ENCODE peak calls at places on chromosome 5, in nine cellular contexts. One of them, this sample, is unnamed.

GRCh38 chr5:149271195-149271716 is 403 bp upstream of the AFAP1L1 start:
- DNase-seq in left lung: peak; percentile 77
- DNase-seq in left cardiac atrium: no peak
- DNase-seq in transverse colon: no peak
- DNase-seq in stimulated activated CD4-positive, alpha-beta T cell treated with anti-CD3 and anti-CD28 coated beads, Interleukin-1b, Interleukin-23, amount 100 ng/mL, for 4 hours: no peak
- DNase-seq in stimulated activated naive CD8-positive, alpha-beta T cell treated with anti-CD3 and anti-CD28 coated beads, Interleukin-15, Interleukin-2, amounts not matched to agents 100 U/mL and 50 U/mL, for 24 hours: peak; percentile 15
- DNase-seq in nephron progenitor cell: no peak
- DNase-seq in pons: no peak
- DNase-seq in activated naive CD4-positive, alpha-beta T cell: no peak
- DNase-seq in this sample: no peak

GRCh38 chr5:180646289-180646962 is 3.0 kb downstream of the FLT4 start:
- DNase-seq in left lung: peak; percentile 47
- DNase-seq in left cardiac atrium: no peak
- DNase-seq in transverse colon: peak; percentile 4
- DNase-seq in stimulated activated CD4-positive, alpha-beta T cell treated with anti-CD3 and anti-CD28 coated beads, Interleukin-1b, Interleukin-23, amount 100 ng/mL, for 4 hours: no peak
- DNase-seq in stimulated activated naive CD8-positive, alpha-beta T cell treated with anti-CD3 and anti-CD28 coated beads, Interleukin-15, Interleukin-2, amounts not matched to agents 100 U/mL and 50 U/mL, for 24 hours: no peak
- DNase-seq in nephron progenitor cell: no peak
- DNase-seq in pons: no peak
- DNase-seq in activated naive CD4-positive, alpha-beta T cell: no peak
- DNase-seq in this sample: no peak

GRCh38 chr5:52922384-52922783 is 66.8 kb upstream of the ITGA2 start:
- DNase-seq in left lung: no peak
- DNase-seq in left cardiac atrium: no peak
- DNase-seq in transverse colon: no peak
- DNase-seq in stimulated activated CD4-positive, alpha-beta T cell treated with anti-CD3 and anti-CD28 coated beads, Interleukin-1b, Interleukin-23, amount 100 ng/mL, for 4 hours: no peak
- DNase-seq in stimulated activated naive CD8-positive, alpha-beta T cell treated with anti-CD3 and anti-CD28 coated beads, Interleukin-15, Interleukin-2, amounts not matched to agents 100 U/mL and 50 U/mL, for 24 hours: no peak
- DNase-seq in nephron progenitor cell: no peak
- DNase-seq in pons: no peak
- DNase-seq in activated naive CD4-positive, alpha-beta T cell: no peak
- DNase-seq in this sample: peak; percentile 39

GRCh38 chr5:165108809-165109208 is 1603.4 kb downstream of the MAT2B start:
- DNase-seq in left lung: no peak
- DNase-seq in left cardiac atrium: no peak
- DNase-seq in transverse colon: no peak
- DNase-seq in stimulated activated CD4-positive, alpha-beta T cell treated with anti-CD3 and anti-CD28 coated beads, Interleukin-1b, Interleukin-23, amount 100 ng/mL, for 4 hours: no peak
- DNase-seq in stimulated activated naive CD8-positive, alpha-beta T cell treated with anti-CD3 and anti-CD28 coated beads, Interleukin-15, Interleukin-2, amounts not matched to agents 100 U/mL and 50 U/mL, for 24 hours: no peak
- DNase-seq in nephron progenitor cell: no peak
- DNase-seq in pons: no peak
- DNase-seq in activated naive CD4-positive, alpha-beta T cell: no peak
- DNase-seq in this sample: no peak

GRCh38 chr5:73638344-73639095 is 12.5 kb downstream of the ARHGEF28 start:
- DNase-seq in left lung: no peak
- DNase-seq in left cardiac atrium: no peak
- DNase-seq in transverse colon: no peak
- DNase-seq in stimulated activated CD4-positive, alpha-beta T cell treated with anti-CD3 and anti-CD28 coated beads, Interleukin-1b, Interleukin-23, amount 100 ng/mL, for 4 hours: no peak
- DNase-seq in stimulated activated naive CD8-positive, alpha-beta T cell treated with anti-CD3 and anti-CD28 coated beads, Interleukin-15, Interleukin-2, amounts not matched to agents 100 U/mL and 50 U/mL, for 24 hours: no peak
- DNase-seq in nephron progenitor cell: no peak
- DNase-seq in pons: no peak
- DNase-seq in activated naive CD4-positive, alpha-beta T cell: no peak
- DNase-seq in this sample: no peak

GRCh38 chr5:112690605-112691340 is 46.9 kb upstream of the APC start:
- DNase-seq in left lung: no peak
- DNase-seq in left cardiac atrium: no peak
- DNase-seq in transverse colon: no peak
- DNase-seq in stimulated activated CD4-positive, alpha-beta T cell treated with anti-CD3 and anti-CD28 coated beads, Interleukin-1b, Interleukin-23, amount 100 ng/mL, for 4 hours: no peak
- DNase-seq in stimulated activated naive CD8-positive, alpha-beta T cell treated with anti-CD3 and anti-CD28 coated beads, Interleukin-15, Interleukin-2, amounts not matched to agents 100 U/mL and 50 U/mL, for 24 hours: no peak
- DNase-seq in nephron progenitor cell: no peak
- DNase-seq in pons: no peak
- DNase-seq in activated naive CD4-positive, alpha-beta T cell: no peak
- DNase-seq in this sample: no peak

GRCh38 chr5:76438025-76438424 is 34.9 kb downstream of the IQGAP2 start:
- DNase-seq in left lung: no peak
- DNase-seq in left cardiac atrium: no peak
- DNase-seq in transverse colon: no peak
- DNase-seq in stimulated activated CD4-positive, alpha-beta T cell treated with anti-CD3 and anti-CD28 coated beads, Interleukin-1b, Interleukin-23, amount 100 ng/mL, for 4 hours: no peak
- DNase-seq in stimulated activated naive CD8-positive, alpha-beta T cell treated with anti-CD3 and anti-CD28 coated beads, Interleukin-15, Interleukin-2, amounts not matched to agents 100 U/mL and 50 U/mL, for 24 hours: no peak
- DNase-seq in nephron progenitor cell: no peak
- DNase-seq in pons: no peak
- DNase-seq in activated naive CD4-positive, alpha-beta T cell: no peak
- DNase-seq in this sample: no peak

GRCh38 chr5:34957857-34958690 is 28.7 kb downstream of the DNAJC21 start:
- DNase-seq in left lung: no peak
- DNase-seq in left cardiac atrium: no peak
- DNase-seq in transverse colon: no peak
- DNase-seq in stimulated activated CD4-positive, alpha-beta T cell treated with anti-CD3 and anti-CD28 coated beads, Interleukin-1b, Interleukin-23, amount 100 ng/mL, for 4 hours: no peak
- DNase-seq in stimulated activated naive CD8-positive, alpha-beta T cell treated with anti-CD3 and anti-CD28 coated beads, Interleukin-15, Interleukin-2, amounts not matched to agents 100 U/mL and 50 U/mL, for 24 hours: no peak
- DNase-seq in nephron progenitor cell: peak; percentile 11
- DNase-seq in pons: peak; percentile 30
- DNase-seq in activated naive CD4-positive, alpha-beta T cell: no peak
- DNase-seq in this sample: no peak

GRCh38 chr5:56019306-56020272 is 24.8 kb upstream of the IL6ST start:
- DNase-seq in left lung: no peak
- DNase-seq in left cardiac atrium: no peak
- DNase-seq in transverse colon: no peak
- DNase-seq in stimulated activated CD4-positive, alpha-beta T cell treated with anti-CD3 and anti-CD28 coated beads, Interleukin-1b, Interleukin-23, amount 100 ng/mL, for 4 hours: no peak
- DNase-seq in stimulated activated naive CD8-positive, alpha-beta T cell treated with anti-CD3 and anti-CD28 coated beads, Interleukin-15, Interleukin-2, amounts not matched to agents 100 U/mL and 50 U/mL, for 24 hours: no peak
- DNase-seq in nephron progenitor cell: no peak
- DNase-seq in pons: no peak
- DNase-seq in activated naive CD4-positive, alpha-beta T cell: no peak
- DNase-seq in this sample: no peak

GRCh38 chr5:161924270-161924669 is 76.3 kb downstream of the GABRA1 start:
- DNase-seq in left lung: no peak
- DNase-seq in left cardiac atrium: no peak
- DNase-seq in transverse colon: no peak
- DNase-seq in stimulated activated CD4-positive, alpha-beta T cell treated with anti-CD3 and anti-CD28 coated beads, Interleukin-1b, Interleukin-23, amount 100 ng/mL, for 4 hours: no peak
- DNase-seq in stimulated activated naive CD8-positive, alpha-beta T cell treated with anti-CD3 and anti-CD28 coated beads, Interleukin-15, Interleukin-2, amounts not matched to agents 100 U/mL and 50 U/mL, for 24 hours: no peak
- DNase-seq in nephron progenitor cell: no peak
- DNase-seq in pons: no peak
- DNase-seq in activated naive CD4-positive, alpha-beta T cell: no peak
- DNase-seq in this sample: no peak

GRCh38 chr5:82605441-82605973 is 327.4 kb upstream of the RPS23 start:
- DNase-seq in left lung: no peak
- DNase-seq in left cardiac atrium: no peak
- DNase-seq in transverse colon: no peak
- DNase-seq in stimulated activated CD4-positive, alpha-beta T cell treated with anti-CD3 and anti-CD28 coated beads, Interleukin-1b, Interleukin-23, amount 100 ng/mL, for 4 hours: no peak
- DNase-seq in stimulated activated naive CD8-positive, alpha-beta T cell treated with anti-CD3 and anti-CD28 coated beads, Interleukin-15, Interleukin-2, amounts not matched to agents 100 U/mL and 50 U/mL, for 24 hours: no peak
- DNase-seq in nephron progenitor cell: no peak
- DNase-seq in pons: no peak
- DNase-seq in activated naive CD4-positive, alpha-beta T cell: no peak
- DNase-seq in this sample: no peak

GRCh38 chr5:79495311-79495710 is 18.6 kb downstream of the HOMER1 start:
- DNase-seq in left lung: no peak
- DNase-seq in left cardiac atrium: no peak
- DNase-seq in transverse colon: no peak
- DNase-seq in stimulated activated CD4-positive, alpha-beta T cell treated with anti-CD3 and anti-CD28 coated beads, Interleukin-1b, Interleukin-23, amount 100 ng/mL, for 4 hours: no peak
- DNase-seq in stimulated activated naive CD8-positive, alpha-beta T cell treated with anti-CD3 and anti-CD28 coated beads, Interleukin-15, Interleukin-2, amounts not matched to agents 100 U/mL and 50 U/mL, for 24 hours: no peak
- DNase-seq in nephron progenitor cell: no peak
- DNase-seq in pons: no peak
- DNase-seq in activated naive CD4-positive, alpha-beta T cell: no peak
- DNase-seq in this sample: peak; percentile 79

GRCh38 chr5:157025093-157025698 is 33.7 kb downstream of the HAVCR1 start:
- DNase-seq in left lung: no peak
- DNase-seq in left cardiac atrium: no peak
- DNase-seq in transverse colon: peak; percentile 22
- DNase-seq in stimulated activated CD4-positive, alpha-beta T cell treated with anti-CD3 and anti-CD28 coated beads, Interleukin-1b, Interleukin-23, amount 100 ng/mL, for 4 hours: no peak
- DNase-seq in stimulated activated naive CD8-positive, alpha-beta T cell treated with anti-CD3 and anti-CD28 coated beads, Interleukin-15, Interleukin-2, amounts not matched to agents 100 U/mL and 50 U/mL, for 24 hours: peak; percentile 81
- DNase-seq in nephron progenitor cell: no peak
- DNase-seq in pons: no peak
- DNase-seq in activated naive CD4-positive, alpha-beta T cell: peak; percentile 13
- DNase-seq in this sample: no peak

GRCh38 chr5:171588790-171589189 is 169.3 kb downstream of the FGF18 start:
- DNase-seq in left lung: no peak
- DNase-seq in left cardiac atrium: no peak
- DNase-seq in transverse colon: no peak
- DNase-seq in stimulated activated CD4-positive, alpha-beta T cell treated with anti-CD3 and anti-CD28 coated beads, Interleukin-1b, Interleukin-23, amount 100 ng/mL, for 4 hours: no peak
- DNase-seq in stimulated activated naive CD8-positive, alpha-beta T cell treated with anti-CD3 and anti-CD28 coated beads, Interleukin-15, Interleukin-2, amounts not matched to agents 100 U/mL and 50 U/mL, for 24 hours: no peak
- DNase-seq in nephron progenitor cell: no peak
- DNase-seq in pons: no peak
- DNase-seq in activated naive CD4-positive, alpha-beta T cell: no peak
- DNase-seq in this sample: no peak

GRCh38 chr5:53071738-53072137 is 37.8 kb downstream of the MOCS2 start:
- DNase-seq in left lung: no peak
- DNase-seq in left cardiac atrium: no peak
- DNase-seq in transverse colon: no peak
- DNase-seq in stimulated activated CD4-positive, alpha-beta T cell treated with anti-CD3 and anti-CD28 coated beads, Interleukin-1b, Interleukin-23, amount 100 ng/mL, for 4 hours: no peak
- DNase-seq in stimulated activated naive CD8-positive, alpha-beta T cell treated with anti-CD3 and anti-CD28 coated beads, Interleukin-15, Interleukin-2, amounts not matched to agents 100 U/mL and 50 U/mL, for 24 hours: no peak
- DNase-seq in nephron progenitor cell: no peak
- DNase-seq in pons: no peak
- DNase-seq in activated naive CD4-positive, alpha-beta T cell: no peak
- DNase-seq in this sample: no peak

GRCh38 chr5:1565737-1566734 is 42.3 kb upstream of the LPCAT1 start:
- DNase-seq in left lung: no peak
- DNase-seq in left cardiac atrium: no peak
- DNase-seq in transverse colon: no peak
- DNase-seq in stimulated activated CD4-positive, alpha-beta T cell treated with anti-CD3 and anti-CD28 coated beads, Interleukin-1b, Interleukin-23, amount 100 ng/mL, for 4 hours: no peak
- DNase-seq in stimulated activated naive CD8-positive, alpha-beta T cell treated with anti-CD3 and anti-CD28 coated beads, Interleukin-15, Interleukin-2, amounts not matched to agents 100 U/mL and 50 U/mL, for 24 hours: no peak
- DNase-seq in nephron progenitor cell: no peak
- DNase-seq in pons: no peak
- DNase-seq in activated naive CD4-positive, alpha-beta T cell: no peak
- DNase-seq in this sample: no peak

GRCh38 chr5:136734638-136735037 is 369.3 kb upstream of the TRPC7 start:
- DNase-seq in left lung: no peak
- DNase-seq in left cardiac atrium: no peak
- DNase-seq in transverse colon: no peak
- DNase-seq in stimulated activated CD4-positive, alpha-beta T cell treated with anti-CD3 and anti-CD28 coated beads, Interleukin-1b, Interleukin-23, amount 100 ng/mL, for 4 hours: no peak
- DNase-seq in stimulated activated naive CD8-positive, alpha-beta T cell treated with anti-CD3 and anti-CD28 coated beads, Interleukin-15, Interleukin-2, amounts not matched to agents 100 U/mL and 50 U/mL, for 24 hours: no peak
- DNase-seq in nephron progenitor cell: no peak
- DNase-seq in pons: no peak
- DNase-seq in activated naive CD4-positive, alpha-beta T cell: no peak
- DNase-seq in this sample: no peak

GRCh38 chr5:52560366-52560765 is 227.3 kb upstream of the ITGA1 start:
- DNase-seq in left lung: no peak
- DNase-seq in left cardiac atrium: no peak
- DNase-seq in transverse colon: no peak
- DNase-seq in stimulated activated CD4-positive, alpha-beta T cell treated with anti-CD3 and anti-CD28 coated beads, Interleukin-1b, Interleukin-23, amount 100 ng/mL, for 4 hours: no peak
- DNase-seq in stimulated activated naive CD8-positive, alpha-beta T cell treated with anti-CD3 and anti-CD28 coated beads, Interleukin-15, Interleukin-2, amounts not matched to agents 100 U/mL and 50 U/mL, for 24 hours: no peak
- DNase-seq in nephron progenitor cell: no peak
- DNase-seq in pons: peak; percentile 67
- DNase-seq in activated naive CD4-positive, alpha-beta T cell: no peak
- DNase-seq in this sample: peak; percentile 24

GRCh38 chr5:98109561-98110006 is 663.9 kb upstream of the RGMB start:
- DNase-seq in left lung: no peak
- DNase-seq in left cardiac atrium: no peak
- DNase-seq in transverse colon: no peak
- DNase-seq in stimulated activated CD4-positive, alpha-beta T cell treated with anti-CD3 and anti-CD28 coated beads, Interleukin-1b, Interleukin-23, amount 100 ng/mL, for 4 hours: no peak
- DNase-seq in stimulated activated naive CD8-positive, alpha-beta T cell treated with anti-CD3 and anti-CD28 coated beads, Interleukin-15, Interleukin-2, amounts not matched to agents 100 U/mL and 50 U/mL, for 24 hours: no peak
- DNase-seq in nephron progenitor cell: no peak
- DNase-seq in pons: peak; percentile 24
- DNase-seq in activated naive CD4-positive, alpha-beta T cell: no peak
- DNase-seq in this sample: no peak

GRCh38 chr5:88836195-88836838 is 46.7 kb downstream of the MEF2C start:
- DNase-seq in left lung: peak; percentile 20
- DNase-seq in left cardiac atrium: peak; percentile 36
- DNase-seq in transverse colon: no peak
- DNase-seq in stimulated activated CD4-positive, alpha-beta T cell treated with anti-CD3 and anti-CD28 coated beads, Interleukin-1b, Interleukin-23, amount 100 ng/mL, for 4 hours: no peak
- DNase-seq in stimulated activated naive CD8-positive, alpha-beta T cell treated with anti-CD3 and anti-CD28 coated beads, Interleukin-15, Interleukin-2, amounts not matched to agents 100 U/mL and 50 U/mL, for 24 hours: no peak
- DNase-seq in nephron progenitor cell: no peak
- DNase-seq in pons: no peak
- DNase-seq in activated naive CD4-positive, alpha-beta T cell: no peak
- DNase-seq in this sample: no peak

GRCh38 chr5:52875827-52876226 is 88.1 kb downstream of the ITGA1 start:
- DNase-seq in left lung: no peak
- DNase-seq in left cardiac atrium: no peak
- DNase-seq in transverse colon: no peak
- DNase-seq in stimulated activated CD4-positive, alpha-beta T cell treated with anti-CD3 and anti-CD28 coated beads, Interleukin-1b, Interleukin-23, amount 100 ng/mL, for 4 hours: no peak
- DNase-seq in stimulated activated naive CD8-positive, alpha-beta T cell treated with anti-CD3 and anti-CD28 coated beads, Interleukin-15, Interleukin-2, amounts not matched to agents 100 U/mL and 50 U/mL, for 24 hours: no peak
- DNase-seq in nephron progenitor cell: no peak
- DNase-seq in pons: no peak
- DNase-seq in activated naive CD4-positive, alpha-beta T cell: no peak
- DNase-seq in this sample: no peak

GRCh38 chr5:166117062-166117743 is 2174.2 kb upstream of the WWC1 start:
- DNase-seq in left lung: no peak
- DNase-seq in left cardiac atrium: no peak
- DNase-seq in transverse colon: no peak
- DNase-seq in stimulated activated CD4-positive, alpha-beta T cell treated with anti-CD3 and anti-CD28 coated beads, Interleukin-1b, Interleukin-23, amount 100 ng/mL, for 4 hours: no peak
- DNase-seq in stimulated activated naive CD8-positive, alpha-beta T cell treated with anti-CD3 and anti-CD28 coated beads, Interleukin-15, Interleukin-2, amounts not matched to agents 100 U/mL and 50 U/mL, for 24 hours: no peak
- DNase-seq in nephron progenitor cell: no peak
- DNase-seq in pons: no peak
- DNase-seq in activated naive CD4-positive, alpha-beta T cell: no peak
- DNase-seq in this sample: no peak

GRCh38 chr5:124061663-124062062 is 549.7 kb downstream of the CSNK1G3 start:
- DNase-seq in left lung: no peak
- DNase-seq in left cardiac atrium: peak; percentile 27
- DNase-seq in transverse colon: peak; percentile 16
- DNase-seq in stimulated activated CD4-positive, alpha-beta T cell treated with anti-CD3 and anti-CD28 coated beads, Interleukin-1b, Interleukin-23, amount 100 ng/mL, for 4 hours: no peak
- DNase-seq in stimulated activated naive CD8-positive, alpha-beta T cell treated with anti-CD3 and anti-CD28 coated beads, Interleukin-15, Interleukin-2, amounts not matched to agents 100 U/mL and 50 U/mL, for 24 hours: no peak
- DNase-seq in nephron progenitor cell: no peak
- DNase-seq in pons: no peak
- DNase-seq in activated naive CD4-positive, alpha-beta T cell: no peak
- DNase-seq in this sample: peak; percentile 98

GRCh38 chr5:149583394-149583793 is 2.1 kb downstream of the ARHGEF37 start:
- DNase-seq in left lung: no peak
- DNase-seq in left cardiac atrium: no peak
- DNase-seq in transverse colon: peak; percentile 30
- DNase-seq in stimulated activated CD4-positive, alpha-beta T cell treated with anti-CD3 and anti-CD28 coated beads, Interleukin-1b, Interleukin-23, amount 100 ng/mL, for 4 hours: no peak
- DNase-seq in stimulated activated naive CD8-positive, alpha-beta T cell treated with anti-CD3 and anti-CD28 coated beads, Interleukin-15, Interleukin-2, amounts not matched to agents 100 U/mL and 50 U/mL, for 24 hours: no peak
- DNase-seq in nephron progenitor cell: no peak
- DNase-seq in pons: peak; percentile 96
- DNase-seq in activated naive CD4-positive, alpha-beta T cell: no peak
- DNase-seq in this sample: peak; percentile 94

GRCh38 chr5:80516826-80517225 is 28.9 kb downstream of the FAM151B start:
- DNase-seq in left lung: no peak
- DNase-seq in left cardiac atrium: no peak
- DNase-seq in transverse colon: no peak
- DNase-seq in stimulated activated CD4-positive, alpha-beta T cell treated with anti-CD3 and anti-CD28 coated beads, Interleukin-1b, Interleukin-23, amount 100 ng/mL, for 4 hours: no peak
- DNase-seq in stimulated activated naive CD8-positive, alpha-beta T cell treated with anti-CD3 and anti-CD28 coated beads, Interleukin-15, Interleukin-2, amounts not matched to agents 100 U/mL and 50 U/mL, for 24 hours: peak; percentile 46
- DNase-seq in nephron progenitor cell: no peak
- DNase-seq in pons: no peak
- DNase-seq in activated naive CD4-positive, alpha-beta T cell: no peak
- DNase-seq in this sample: no peak

GRCh38 chr5:154430961-154431630 is 14.7 kb upstream of the SAP30L start:
- DNase-seq in left lung: no peak
- DNase-seq in left cardiac atrium: no peak
- DNase-seq in transverse colon: no peak
- DNase-seq in stimulated activated CD4-positive, alpha-beta T cell treated with anti-CD3 and anti-CD28 coated beads, Interleukin-1b, Interleukin-23, amount 100 ng/mL, for 4 hours: no peak
- DNase-seq in stimulated activated naive CD8-positive, alpha-beta T cell treated with anti-CD3 and anti-CD28 coated beads, Interleukin-15, Interleukin-2, amounts not matched to agents 100 U/mL and 50 U/mL, for 24 hours: no peak
- DNase-seq in nephron progenitor cell: no peak
- DNase-seq in pons: no peak
- DNase-seq in activated naive CD4-positive, alpha-beta T cell: no peak
- DNase-seq in this sample: no peak

GRCh38 chr5:115699967-115700366 is 74.1 kb upstream of the TMED7 start:
- DNase-seq in left lung: no peak
- DNase-seq in left cardiac atrium: no peak
- DNase-seq in transverse colon: no peak
- DNase-seq in stimulated activated CD4-positive, alpha-beta T cell treated with anti-CD3 and anti-CD28 coated beads, Interleukin-1b, Interleukin-23, amount 100 ng/mL, for 4 hours: no peak
- DNase-seq in stimulated activated naive CD8-positive, alpha-beta T cell treated with anti-CD3 and anti-CD28 coated beads, Interleukin-15, Interleukin-2, amounts not matched to agents 100 U/mL and 50 U/mL, for 24 hours: no peak
- DNase-seq in nephron progenitor cell: no peak
- DNase-seq in pons: no peak
- DNase-seq in activated naive CD4-positive, alpha-beta T cell: no peak
- DNase-seq in this sample: no peak

GRCh38 chr5:94830520-94830919 is 212.1 kb downstream of the SLF1 start:
- DNase-seq in left lung: no peak
- DNase-seq in left cardiac atrium: no peak
- DNase-seq in transverse colon: no peak
- DNase-seq in stimulated activated CD4-positive, alpha-beta T cell treated with anti-CD3 and anti-CD28 coated beads, Interleukin-1b, Interleukin-23, amount 100 ng/mL, for 4 hours: no peak
- DNase-seq in stimulated activated naive CD8-positive, alpha-beta T cell treated with anti-CD3 and anti-CD28 coated beads, Interleukin-15, Interleukin-2, amounts not matched to agents 100 U/mL and 50 U/mL, for 24 hours: no peak
- DNase-seq in nephron progenitor cell: no peak
- DNase-seq in pons: peak; percentile 10
- DNase-seq in activated naive CD4-positive, alpha-beta T cell: no peak
- DNase-seq in this sample: no peak

GRCh38 chr5:124867064-124867707 is 120.7 kb upstream of the ZNF608 start:
- DNase-seq in left lung: no peak
- DNase-seq in left cardiac atrium: no peak
- DNase-seq in transverse colon: no peak
- DNase-seq in stimulated activated CD4-positive, alpha-beta T cell treated with anti-CD3 and anti-CD28 coated beads, Interleukin-1b, Interleukin-23, amount 100 ng/mL, for 4 hours: no peak
- DNase-seq in stimulated activated naive CD8-positive, alpha-beta T cell treated with anti-CD3 and anti-CD28 coated beads, Interleukin-15, Interleukin-2, amounts not matched to agents 100 U/mL and 50 U/mL, for 24 hours: no peak
- DNase-seq in nephron progenitor cell: no peak
- DNase-seq in pons: no peak
- DNase-seq in activated naive CD4-positive, alpha-beta T cell: no peak
- DNase-seq in this sample: no peak

GRCh38 chr5:34660444-34660843 is 4.3 kb downstream of the RAI14 start:
- DNase-seq in left lung: no peak
- DNase-seq in left cardiac atrium: no peak
- DNase-seq in transverse colon: no peak
- DNase-seq in stimulated activated CD4-positive, alpha-beta T cell treated with anti-CD3 and anti-CD28 coated beads, Interleukin-1b, Interleukin-23, amount 100 ng/mL, for 4 hours: no peak
- DNase-seq in stimulated activated naive CD8-positive, alpha-beta T cell treated with anti-CD3 and anti-CD28 coated beads, Interleukin-15, Interleukin-2, amounts not matched to agents 100 U/mL and 50 U/mL, for 24 hours: no peak
- DNase-seq in nephron progenitor cell: no peak
- DNase-seq in pons: no peak
- DNase-seq in activated naive CD4-positive, alpha-beta T cell: no peak
- DNase-seq in this sample: no peak

GRCh38 chr5:110757118-110757729 is 18.4 kb downstream of the SLC25A46 start:
- DNase-seq in left lung: no peak
- DNase-seq in left cardiac atrium: no peak
- DNase-seq in transverse colon: no peak
- DNase-seq in stimulated activated CD4-positive, alpha-beta T cell treated with anti-CD3 and anti-CD28 coated beads, Interleukin-1b, Interleukin-23, amount 100 ng/mL, for 4 hours: no peak
- DNase-seq in stimulated activated naive CD8-positive, alpha-beta T cell treated with anti-CD3 and anti-CD28 coated beads, Interleukin-15, Interleukin-2, amounts not matched to agents 100 U/mL and 50 U/mL, for 24 hours: peak; percentile 8
- DNase-seq in nephron progenitor cell: peak; percentile 23
- DNase-seq in pons: peak; percentile 45
- DNase-seq in activated naive CD4-positive, alpha-beta T cell: no peak
- DNase-seq in this sample: peak; percentile 7